ENCODE peak calls at places on chromosomes 12 and 14, in five cellular contexts. F is A549, D is ovary, O is neural progenitor cell, S is stomach. Y is an unnamed sample.

GRCh38 chr14:61326847-61327246 is 5.5 kb downstream of the PRKCH start:
- DNase-seq in D (peak), F (no peak), O (no peak), S (peak), Y (peak)

GRCh38 chr14:97706814-97707213 is 909.6 kb downstream of the VRK1 start:
- DNase-seq in O (no peak), F (no peak), S (no peak), D (no peak), Y (no peak)

GRCh38 chr12:51953925-51954324 is 2.4 kb downstream of the ACVR1B start:
- DNase-seq in O (no peak), D (no peak), S (no peak), F (no peak), Y (no peak)

GRCh38 chr14:103512701-103513611 is 9.7 kb downstream of the CKB start:
- DNase-seq in F (no peak), S (peak), D (peak), O (no peak), Y (no peak)

GRCh38 chr14:64806202-64806861 is 73.4 kb downstream of the SPTB start:
- DNase-seq in O (no peak), F (peak), S (peak), D (no peak), Y (no peak)

GRCh38 chr12:77377116-77377515 is 311.7 kb upstream of the E2F7 start:
- DNase-seq in O (no peak), F (no peak), D (no peak), S (no peak), Y (no peak)

GRCh38 chr12:288687-289086 is 26.1 kb upstream of the SLC6A13 start:
- DNase-seq in O (no peak), F (peak), D (no peak), S (peak), Y (peak)

GRCh38 chr14:100392266-100392850 is 69.2 kb downstream of the SLC25A47 start:
- DNase-seq in D (no peak), S (no peak), F (no peak), O (no peak), Y (no peak)

GRCh38 chr12:54958048-54958658 is 26.4 kb downstream of the TESPA1 start:
- DNase-seq in O (peak), S (peak), D (peak), F (peak), Y (no peak)

GRCh38 chr12:55659486-55660385 is 23.0 kb downstream of the OR10P1 start:
- DNase-seq in D (peak), S (no peak), O (peak), F (peak), Y (no peak)

GRCh38 chr14:49051328-49052060 is 534.7 kb downstream of the RPS29 start:
- DNase-seq in F (no peak), D (no peak), O (no peak), S (no peak), Y (no peak)

GRCh38 chr12:121590476-121591143 is 9.8 kb upstream of the KDM2B start:
- DNase-seq in O (peak), S (no peak), F (no peak), D (no peak), Y (no peak)

GRCh38 chr14:67207810-67208209 is 18.6 kb downstream of the GARIN2 start:
- DNase-seq in F (no peak), D (no peak), S (no peak), O (no peak), Y (no peak)

GRCh38 chr12:48994224-48995060 is 4.7 kb downstream of the DDN start:
- DNase-seq in F (no peak), O (no peak), S (no peak), D (no peak), Y (no peak)

GRCh38 chr14:101726295-101726953 is 35.1 kb upstream of the PPP2R5C start:
- DNase-seq in F (no peak), O (no peak), D (no peak), S (no peak), Y (no peak)

GRCh38 chr12:31119531-31120211 is 46.0 kb downstream of the DDX11 start:
- DNase-seq in S (no peak), F (no peak), O (peak), D (no peak), Y (no peak)

GRCh38 chr14:23361320-23361719 is 3.7 kb downstream of the EFS start:
- DNase-seq in S (no peak), O (no peak), F (no peak), D (no peak), Y (peak)

GRCh38 chr12:17110316-17110715 is 504.4 kb upstream of the LMO3 start:
- DNase-seq in F (no peak), O (no peak), D (no peak), S (no peak), Y (no peak)

DNA sequence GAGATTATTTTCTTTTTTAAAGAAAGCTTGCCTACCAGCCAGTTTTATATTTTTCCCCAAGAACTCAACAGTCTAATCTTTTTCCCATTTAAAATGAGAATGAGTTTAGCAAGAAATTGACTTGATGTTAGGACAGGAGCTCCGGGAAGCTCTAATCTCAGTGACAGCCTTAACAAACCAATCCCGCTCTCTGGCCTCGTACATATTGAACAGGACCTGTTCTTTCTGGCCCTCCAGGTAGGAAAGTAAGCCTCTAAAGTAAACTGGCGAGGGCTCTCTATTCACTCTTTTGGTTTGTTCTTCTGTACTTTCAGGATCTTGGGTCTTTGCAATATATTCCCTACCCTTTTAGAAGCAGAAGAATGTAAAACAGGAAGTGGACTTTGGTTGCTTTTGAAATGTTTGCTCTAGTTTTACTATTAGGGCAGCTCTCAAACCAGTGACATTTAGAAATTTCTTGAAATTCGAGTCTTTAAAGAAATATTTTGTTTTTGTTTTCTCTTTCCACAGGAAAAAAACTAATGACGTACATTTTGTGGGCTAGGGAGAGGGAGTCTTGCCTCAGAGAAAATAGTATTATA is 17.9 kb upstream of the NPAS3 start:
- DNase-seq in F (no peak), O (no peak), D (no peak), S (no peak), Y (no peak)
- H3K27ac ChIP-seq in F (no peak), O (no peak), D (no peak), S (no peak), Y (no peak)

DNA sequence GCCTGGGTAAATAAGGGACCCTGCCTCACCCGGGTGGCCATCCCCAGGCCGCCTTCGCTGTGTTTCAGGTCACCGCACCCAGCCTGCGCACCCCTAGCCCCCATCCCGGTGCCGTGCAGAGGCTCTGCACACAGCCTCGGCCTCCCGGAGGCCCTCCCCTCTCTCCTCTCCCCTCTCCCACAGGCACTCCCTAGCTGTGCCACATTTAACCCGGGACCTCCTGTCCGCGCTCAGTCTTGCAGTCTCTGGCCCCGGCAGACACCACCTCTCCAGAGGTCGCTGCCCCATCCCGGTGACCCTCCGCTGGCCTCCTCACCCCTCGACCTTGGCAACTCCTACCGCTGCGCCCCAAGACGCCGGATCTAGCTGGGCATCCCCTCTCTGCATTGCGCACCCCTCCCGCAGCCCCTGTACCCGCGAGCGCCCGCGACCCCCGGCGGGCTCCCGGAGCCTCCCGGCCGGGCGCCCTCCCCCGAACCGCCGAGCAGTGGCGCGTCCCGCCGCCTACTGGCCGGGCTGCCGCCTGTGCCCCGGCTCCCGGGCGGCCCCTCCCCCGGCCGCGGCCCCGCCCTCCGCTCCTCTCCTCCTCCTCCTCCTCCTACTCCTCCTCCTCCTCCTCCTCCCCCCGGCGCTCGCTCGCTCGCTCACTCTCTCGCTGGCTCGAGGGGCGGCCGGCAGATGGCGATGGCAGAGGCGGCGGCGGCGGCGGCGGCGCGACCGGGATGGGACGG is 120.7 kb downstream of the AACS start:
- DNase-seq in F (peak), O (peak), S (peak), D (peak), Y (peak)
- H3K27ac ChIP-seq in F (no peak), O (peak), S (no peak), D (no peak), Y (no peak)

DNA sequence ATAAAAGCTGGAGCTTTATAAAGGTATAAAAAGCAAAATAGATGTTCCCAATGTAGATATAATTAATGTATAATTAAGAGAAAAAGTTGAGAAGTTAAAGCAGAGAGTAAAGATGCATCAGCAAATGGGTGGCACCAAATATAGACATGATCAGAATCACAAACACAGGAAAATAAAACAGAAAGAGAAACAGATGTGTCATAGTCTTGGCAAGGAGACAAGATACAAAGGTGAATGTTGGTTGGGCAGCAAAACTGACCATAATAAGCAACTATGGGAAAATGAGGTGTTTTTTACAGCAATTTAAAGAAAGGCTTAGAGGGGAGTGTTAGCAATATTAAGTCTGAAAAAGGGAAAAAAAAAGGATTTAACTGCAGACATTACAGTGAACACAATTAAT is 135.4 kb upstream of the CLEC14A start:
- DNase-seq in O (no peak), D (no peak), S (no peak), F (no peak), Y (no peak)
- H3K27ac ChIP-seq in O (no peak), D (no peak), S (no peak), F (no peak), Y (peak)

GRCh38 chr12:115571027-115571426 is 706.5 kb downstream of the MED13L start:
- DNase-seq in S (no peak), O (no peak), F (no peak), D (no peak), Y (no peak)
- H3K27ac ChIP-seq in S (no peak), O (no peak), F (peak), D (no peak), Y (no peak)

DNA sequence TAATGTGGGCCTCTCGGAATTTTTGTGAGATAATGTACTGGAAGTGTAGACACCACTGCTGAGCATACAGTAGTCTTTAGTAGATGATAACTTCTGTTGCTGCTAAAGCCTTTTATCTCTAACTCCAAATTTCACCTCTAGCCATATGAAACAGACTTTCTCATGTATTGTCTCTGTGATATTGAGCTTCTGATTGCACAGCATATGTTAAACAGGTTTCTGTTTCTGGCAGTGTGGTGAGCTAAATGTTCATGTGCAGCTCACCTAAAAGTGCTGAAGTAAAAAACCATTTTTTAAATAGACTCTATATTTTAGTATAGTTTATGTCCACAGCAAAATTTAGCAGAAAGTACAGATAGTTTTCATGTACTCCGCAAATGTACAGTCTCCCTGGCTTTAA is 89.3 kb upstream of the ALX1 start:
- DNase-seq in S (no peak), F (no peak), D (no peak), O (no peak), Y (no peak)
- H3K27ac ChIP-seq in S (no peak), F (no peak), D (no peak), O (no peak), Y (no peak)

DNA sequence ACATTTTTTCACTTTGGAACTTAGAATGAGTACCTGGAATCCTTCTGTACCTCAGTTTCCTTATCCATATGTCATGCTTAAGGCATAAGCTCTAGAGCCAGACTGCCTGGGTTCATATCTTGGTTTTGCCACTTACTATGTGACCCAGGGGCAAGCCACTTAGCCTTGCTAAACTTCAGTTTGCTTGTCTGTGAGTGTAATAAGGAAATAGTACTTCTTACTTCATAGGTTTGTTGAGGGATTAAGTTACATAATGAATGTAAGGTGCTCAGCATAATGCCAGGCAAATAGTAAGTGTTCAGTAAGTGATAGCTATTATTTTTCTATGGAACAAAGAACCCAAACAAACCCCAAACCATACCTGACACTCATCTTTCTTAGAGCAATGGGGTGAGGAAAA is 225.1 kb downstream of the BCAT1 start:
- DNase-seq in F (no peak), S (no peak), O (no peak), D (no peak), Y (no peak)
- H3K27ac ChIP-seq in F (no peak), S (no peak), O (no peak), D (no peak), Y (no peak)

DNA sequence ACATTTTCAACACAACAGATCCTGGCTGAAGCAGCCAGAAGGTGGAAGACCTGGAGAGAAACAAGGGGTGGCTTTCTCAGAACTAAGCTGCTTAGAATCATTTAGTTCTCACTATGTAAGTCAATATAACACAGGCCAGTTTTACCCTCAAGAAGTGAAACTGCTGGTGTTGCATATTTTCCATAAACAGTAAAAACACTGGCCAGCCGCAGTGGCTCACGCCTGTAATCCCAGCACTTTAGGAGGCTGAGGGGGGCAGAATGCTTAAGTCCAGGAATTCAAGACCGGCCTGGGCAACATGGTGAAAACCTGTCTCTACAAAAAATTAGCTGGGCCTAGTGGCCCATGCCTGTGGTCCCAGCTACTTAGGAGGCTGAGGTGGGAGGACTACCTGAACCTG is 11.6 kb downstream of the STX2 start:
- DNase-seq in F (no peak), D (no peak), S (no peak), O (no peak), Y (no peak)
- H3K27ac ChIP-seq in F (no peak), D (peak), S (no peak), O (no peak), Y (no peak)

GRCh38 chr12:107057071-107057834 is 36.1 kb downstream of the CRY1 start:
- DNase-seq in F (peak), S (no peak), O (no peak), D (no peak), Y (no peak)
- H3K27ac ChIP-seq in F (no peak), S (no peak), O (no peak), D (no peak), Y (no peak)

Y was measured in right lobe of liver.